ENCODE peak calls at places on chromosomes 3 and 15, in five cellular contexts. G, Z, J, O and M are unnamed samples.

GRCh38 chr3:192801985-192802384 is 74.6 kb upstream of the FGF12 start:
- DNase-seq in G (no peak), O (no peak), Z (no peak), J (no peak), M (no peak)

GRCh38 chr3:44996556-44996969 is 20.5 kb downstream of the EXOSC7 start:
- DNase-seq in Z (no peak), O (no peak), G (no peak), J (no peak), M (no peak)

GRCh38 chr3:40035177-40035576 is 225.8 kb downstream of the MYRIP start:
- DNase-seq in Z (no peak), G (no peak), J (no peak), O (no peak), M (no peak)

GRCh38 chr3:46498916-46499519 is 1.2 kb downstream of the RTP3 start:
- DNase-seq in G (no peak), Z (no peak), J (no peak), O (no peak), M (no peak)

GRCh38 chr3:167684389-167684993 is 30.7 kb upstream of the WDR49 start:
- DNase-seq in G (peak), Z (peak), O (peak), J (peak), M (peak)

GRCh38 chr3:100245932-100246331 is 14.9 kb upstream of the TBC1D23 start:
- DNase-seq in Z (no peak), O (no peak), J (peak), G (no peak), M (no peak)

GRCh38 chr15:71885390-71885789 is 75.0 kb downstream of the NR2E3 start:
- DNase-seq in G (no peak), Z (no peak), J (no peak), O (no peak), M (no peak)

GRCh38 chr3:179037361-179037760 is 34.2 kb downstream of the ZMAT3 start:
- DNase-seq in G (peak), Z (peak), J (peak), O (no peak), M (no peak)

GRCh38 chr15:77495806-77496589 is 75.3 kb downstream of the HMG20A start:
- DNase-seq in Z (no peak), J (no peak), G (no peak), O (no peak), M (no peak)

GRCh38 chr3:50267280-50267913 is 1.6 kb upstream of the SEMA3B start:
- DNase-seq in Z (no peak), G (no peak), O (peak), J (no peak), M (peak)

GRCh38 chr3:102053375-102053989 is 204.2 kb downstream of the NFKBIZ start:
- DNase-seq in J (no peak), Z (peak), G (no peak), O (no peak), M (no peak)

GRCh38 chr15:90264649-90265048 is 823 bp upstream of the NGRN start:
- DNase-seq in Z (peak), O (no peak), G (no peak), J (peak), M (peak)

GRCh38 chr3:136698361-136698760 is 53.8 kb downstream of the STAG1 start:
- DNase-seq in Z (no peak), G (no peak), O (no peak), J (no peak), M (no peak)

GRCh38 chr15:72472907-72473669 is 1.0 kb upstream of the ARIH1 start:
- DNase-seq in J (no peak), G (no peak), O (no peak), Z (no peak), M (peak)